ENCODE peak calls at places on chromosomes 4 and X, in four cellular contexts. W is fibroblast of mammary gland, B is mucosa of descending colon, C is OCI-LY7. Q is an unnamed sample.

GRCh38 chr4:105145913-105146285 is 777 bp upstream of the TET2 start:
- DNase-seq in B (peak), W (no peak), C (no peak), Q (peak)

GRCh38 chr4:182967403-182967802 is 50.2 kb upstream of the DCTD start:
- DNase-seq in C (no peak), W (no peak), B (no peak), Q (no peak)

GRCh38 chr4:77669911-77670590 is 64.4 kb downstream of the CXCL13 start:
- DNase-seq in C (no peak), B (peak), W (no peak), Q (no peak)

GRCh38 chr4:17613761-17614415 is 553 bp upstream of the MED28 start:
- DNase-seq in B (peak), W (peak), C (peak), Q (no peak)

GRCh38 chrX:68989865-68990606 is 161.2 kb downstream of the EFNB1 start:
- DNase-seq in W (peak), C (no peak), B (no peak), Q (no peak)

GRCh38 chr4:127196656-127197352 is 436.0 kb upstream of the INTU start:
- DNase-seq in C (no peak), B (no peak), W (no peak), Q (no peak)

GRCh38 chr4:120331486-120332281 is 265.0 kb upstream of the MAD2L1 start:
- DNase-seq in B (no peak), C (no peak), W (peak), Q (no peak)

GRCh38 chrX:44042124-44042523 is 68.9 kb upstream of the NDP start:
- DNase-seq in W (peak), B (no peak), C (no peak), Q (no peak)

GRCh38 chrX:69093960-69094935 is 71.0 kb downstream of the PJA1 start:
- DNase-seq in W (peak), B (peak), C (peak), Q (peak)

GRCh38 chrX:1442016-1442665 is 10.6 kb downstream of the ASMTL start:
- DNase-seq in C (no peak), B (no peak), W (no peak), Q (no peak)

GRCh38 chr4:11182031-11182430 is 246.7 kb downstream of the HS3ST1 start:
- DNase-seq in B (no peak), W (no peak), C (no peak), Q (no peak)

GRCh38 chr4:121675715-121676114 is 21.1 kb downstream of the ANXA5 start:
- DNase-seq in C (no peak), B (no peak), W (peak), Q (no peak)

GRCh38 chr4:71130827-71131603 is 137.6 kb downstream of the DCK start:
- DNase-seq in B (no peak), W (peak), C (no peak), Q (no peak)
- TF ChIP-seq CTCF in B (no peak), W (peak), C (no peak), Q (no peak)

DNA sequence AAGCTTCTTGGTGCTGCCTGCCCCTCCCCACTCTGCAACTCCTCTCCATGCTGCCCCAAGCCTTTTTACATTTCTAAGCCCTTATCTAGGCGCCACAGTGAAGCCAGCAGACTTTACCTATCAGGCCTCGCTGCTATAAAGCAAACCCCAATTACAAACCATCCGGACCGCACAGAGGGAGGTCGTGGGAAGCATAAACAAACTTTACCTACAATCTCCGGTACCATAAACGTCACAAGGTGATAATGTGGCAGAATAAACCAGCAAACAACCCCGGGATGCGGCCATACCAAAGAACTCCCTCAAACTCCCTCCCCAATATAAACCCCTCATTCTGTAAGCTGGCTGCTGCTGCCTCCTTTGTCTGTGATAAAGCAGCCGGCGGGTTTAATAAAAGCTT is 54.0 kb upstream of the ZCCHC13 start:
- DNase-seq in B (peak), C (no peak), W (no peak), Q (no peak)
- TF ChIP-seq CTCF in B (no peak), C (no peak), W (no peak), Q (no peak)

GRCh38 chrX:103063191-103063845 is 653 bp downstream of the BEX1 start:
- DNase-seq in C (no peak), W (peak), B (peak), Q (no peak)
- TF ChIP-seq CTCF in C (no peak), W (no peak), B (no peak), Q (no peak)

DNA sequence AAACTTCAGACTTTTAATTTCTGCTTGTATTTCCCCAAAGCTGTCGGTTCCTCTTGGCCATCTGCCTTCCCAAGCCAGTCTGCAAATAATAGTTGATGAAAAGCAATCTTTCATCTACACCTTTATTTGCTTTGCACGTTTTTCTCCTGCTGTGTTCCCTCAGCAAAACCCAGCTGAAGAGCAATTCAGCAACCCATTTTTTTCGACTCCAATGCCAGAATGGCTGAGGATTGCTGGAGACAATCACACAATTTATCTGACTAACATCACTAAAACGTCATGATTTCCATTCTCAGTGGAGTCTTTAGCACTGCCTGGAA is 94.3 kb downstream of the GPRIN3 start:
- DNase-seq in C (no peak), B (no peak), W (no peak), Q (no peak)
- TF ChIP-seq CTCF in C (no peak), B (no peak), W (no peak), Q (no peak)